ENCODE peak calls at places on chromosomes 1 and 21, in four cellular contexts. F, G, Q and P are unnamed samples.

GRCh38 chr1:185155600-185156320 is 993 bp downstream of the TRMT1L start:
- DNase-seq in F (peak), G (no peak), Q (no peak), P (peak)

GRCh38 chr1:197399691-197400521 is 131.9 kb downstream of the CRB1 start:
- DNase-seq in F (peak), G (no peak), Q (no peak), P (peak)

GRCh38 chr1:226894826-226895225 is 24.4 kb downstream of the PSEN2 start:
- DNase-seq in F (no peak), G (no peak), Q (no peak), P (no peak)

GRCh38 chr21:45361033-45361997 is 43.6 kb upstream of the COL18A1 start:
- DNase-seq in F (no peak), G (no peak), Q (no peak), P (no peak)

GRCh38 chr1:236168716-236169429 is 26.5 kb downstream of the GPR137B start:
- DNase-seq in F (no peak), G (peak), Q (peak), P (no peak)

GRCh38 chr1:15957221-15958090 is 18.4 kb downstream of the ZBTB17 start:
- DNase-seq in F (no peak), G (no peak), Q (no peak), P (no peak)

GRCh38 chr1:64826991-64827390 is 82.1 kb downstream of the RAVER2 start:
- DNase-seq in F (peak), G (no peak), Q (no peak), P (no peak)

GRCh38 chr1:81213279-81213678 is 587.5 kb upstream of the ADGRL2 start:
- DNase-seq in F (no peak), G (no peak), Q (no peak), P (no peak)

GRCh38 chr1:243473281-243474210 is 217.7 kb downstream of the SDCCAG8 start:
- DNase-seq in F (no peak), G (no peak), Q (no peak), P (no peak)

GRCh38 chr1:167515893-167516321 is 2.4 kb downstream of the CD247 start:
- DNase-seq in F (no peak), G (no peak), Q (no peak), P (no peak)

GRCh38 chr1:2548068-2548589 is 8.0 kb upstream of the TNFRSF14 start:
- DNase-seq in F (peak), G (peak), Q (peak), P (peak)

GRCh38 chr1:187654635-187655034 is 825.9 kb downstream of the PLA2G4A start:
- DNase-seq in F (no peak), G (no peak), Q (no peak), P (no peak)

GRCh38 chr1:23980725-23981063 is 567 bp upstream of the SRSF10 start:
- DNase-seq in F (no peak), G (peak), Q (peak), P (peak)

GRCh38 chr1:113763651-113764050 is 4.4 kb upstream of the PHTF1 start:
- DNase-seq in F (no peak), G (no peak), Q (no peak), P (no peak)

GRCh38 chr21:46500224-46500861 is 41.7 kb downstream of the DIP2A start:
- DNase-seq in F (peak), G (no peak), Q (no peak), P (no peak)

GRCh38 chr1:116569776-116570357 is 959 bp downstream of the CD58 start:
- DNase-seq in F (peak), G (peak), Q (peak), P (no peak)

GRCh38 chr1:48205547-48205946 is 17.0 kb upstream of the SLC5A9 start:
- DNase-seq in F (no peak), G (no peak), Q (peak), P (no peak)

GRCh38 chr1:184214128-184214527 is 162.6 kb downstream of the TSEN15 start:
- DNase-seq in F (no peak), G (no peak), Q (no peak), P (no peak)

GRCh38 chr1:25907473-25908058 is 1.3 kb upstream of the STMN1 start:
- DNase-seq in F (no peak), G (no peak), Q (no peak), P (no peak)